ENCODE peak calls at places on chromosomes 12 and 14, in six cellular contexts. U, R, Q, E, P and C are unnamed samples.

GRCh38 chr12:45191239-45191638 is 24.7 kb upstream of the ANO6 start:
- DNase-seq in U (no peak), R (peak; percentile 50), Q (no peak), E (peak; percentile 52), P (no peak), C (no peak)

GRCh38 chr12:25135531-25136154 is 59.3 kb downstream of the DNAI7 start:
- DNase-seq in U (peak; percentile 28), R (no peak), Q (no peak), E (peak; percentile 92), P (no peak), C (no peak)

GRCh38 chr14:92986254-92987147 is 63.6 kb downstream of the CHGA start:
- DNase-seq in U (no peak), R (peak; percentile 32), Q (peak; percentile 83), E (peak; percentile 39), P (no peak), C (no peak)

GRCh38 chr14:99320105-99320572 is 48.1 kb upstream of the BCL11B start:
- DNase-seq in U (no peak), R (no peak), Q (no peak), E (peak; percentile 60), P (peak; percentile 60), C (no peak)

GRCh38 chr14:50666772-50667490 is 1.2 kb downstream of the SAV1 start:
- DNase-seq in U (peak; percentile 53), R (peak; percentile 72), Q (peak; percentile 78), E (peak; percentile 77), P (peak; percentile 59), C (no peak)

GRCh38 chr12:131831021-131831571 is 2.9 kb downstream of the MMP17 start:
- DNase-seq in U (no peak), R (no peak), Q (peak; percentile 66), E (peak; percentile 20), P (no peak), C (no peak)

GRCh38 chr14:43803076-43803689 is 703.9 kb downstream of the FSCB start:
- DNase-seq in U (no peak), R (no peak), Q (no peak), E (peak; percentile 1), P (no peak), C (no peak)

GRCh38 chr12:93650626-93651025 is 26.5 kb upstream of the CRADD start:
- DNase-seq in U (no peak), R (no peak), Q (no peak), E (no peak), P (no peak), C (no peak)

GRCh38 chr12:108340037-108340436 is 926 bp upstream of the CMKLR1 start:
- DNase-seq in U (no peak), R (no peak), Q (no peak), E (no peak), P (no peak), C (no peak)

GRCh38 chr14:90400904-90401561 is 4.2 kb downstream of the CALM1 start:
- DNase-seq in U (no peak), R (no peak), Q (no peak), E (peak; percentile 27), P (no peak), C (no peak)

GRCh38 chr14:92385561-92385960 is 62.6 kb downstream of the SLC24A4 start:
- DNase-seq in U (no peak), R (no peak), Q (no peak), E (no peak), P (no peak), C (no peak)

GRCh38 chr14:23017091-23017490 is 7.1 kb upstream of the C14orf93 start:
- DNase-seq in U (no peak), R (no peak), Q (no peak), E (no peak), P (no peak), C (no peak)

GRCh38 chr12:52461693-52462092 is 9.7 kb upstream of the KRT6B start:
- DNase-seq in U (no peak), R (no peak), Q (no peak), E (no peak), P (no peak), C (no peak)

GRCh38 chr14:84397621-84398020 is 1132.3 kb upstream of the FLRT2 start:
- DNase-seq in U (no peak), R (no peak), Q (no peak), E (no peak), P (no peak), C (no peak)

GRCh38 chr14:65153101-65153500 is 50.8 kb upstream of the MAX start:
- DNase-seq in U (no peak), R (no peak), Q (no peak), E (no peak), P (no peak), C (no peak)

GRCh38 chr12:88579941-88580871 is at the start of gene KITLG:
- DNase-seq in U (peak; percentile 76), R (peak; percentile 76), Q (peak; percentile 94), E (peak; percentile 88), P (peak; percentile 87), C (no peak)

GRCh38 chr12:111767362-111768158 is 827 bp downstream of the ALDH2 start:
- DNase-seq in U (no peak), R (peak; percentile 14), Q (no peak), E (peak; percentile 66), P (peak; percentile 34), C (no peak)

GRCh38 chr12:28550757-28551381 is 360.6 kb downstream of the CCDC91 start:
- DNase-seq in U (no peak), R (peak; percentile 81), Q (no peak), E (peak; percentile 76), P (no peak), C (peak; percentile 45)

GRCh38 chr12:1398673-1399072 is 195.7 kb downstream of the FBXL14 start:
- DNase-seq in U (no peak), R (no peak), Q (no peak), E (peak; percentile 8), P (no peak), C (no peak)

GRCh38 chr12:111482464-111482863 is 76.7 kb downstream of the SH2B3 start:
- DNase-seq in U (no peak), R (no peak), Q (no peak), E (no peak), P (no peak), C (no peak)

GRCh38 chr12:27772328-27773049 is 7.5 kb upstream of the KLHL42 start:
- DNase-seq in U (no peak), R (no peak), Q (no peak), E (peak; percentile 46), P (no peak), C (no peak)

GRCh38 chr14:102602421-102603292 is 10.2 kb downstream of the RCOR1 start:
- DNase-seq in U (no peak), R (no peak), Q (no peak), E (peak; percentile 39), P (no peak), C (no peak)

GRCh38 chr14:78399316-78399889 is 229.2 kb downstream of the NRXN3 start:
- DNase-seq in U (no peak), R (no peak), Q (no peak), E (peak; percentile 38), P (peak; percentile 77), C (no peak)

GRCh38 chr12:128026696-128027574 is 240.0 kb upstream of the TMEM132C start:
- DNase-seq in U (no peak), R (no peak), Q (no peak), E (no peak), P (no peak), C (no peak)

GRCh38 chr14:21317433-21317832 is 37.5 kb downstream of the RPGRIP1 start:
- DNase-seq in U (no peak), R (no peak), Q (no peak), E (no peak), P (peak; percentile 32), C (no peak)

GRCh38 chr12:89212339-89212771 is 139.9 kb downstream of the DUSP6 start:
- DNase-seq in U (no peak), R (no peak), Q (peak; percentile 71), E (no peak), P (no peak), C (no peak)

GRCh38 chr14:56115471-56115870 is 2.7 kb upstream of the PELI2 start:
- DNase-seq in U (no peak), R (no peak), Q (no peak), E (no peak), P (no peak), C (no peak)

GRCh38 chr12:32273063-32273521 is 126.3 kb upstream of the FGD4 start:
- DNase-seq in U (no peak), R (peak; percentile 34), Q (no peak), E (peak; percentile 21), P (no peak), C (no peak)

GRCh38 chr14:64801800-64802199 is 77.9 kb downstream of the SPTB start:
- DNase-seq in U (no peak), R (no peak), Q (no peak), E (peak; percentile 13), P (peak; percentile 49), C (no peak)

GRCh38 chr12:53755451-53756290 is 3.9 kb upstream of the CISTR start:
- DNase-seq in U (no peak), R (no peak), Q (no peak), E (no peak), P (no peak), C (no peak)
- TF ChIP-seq CTCF in U (no peak), R (no peak), Q (no peak), E (no peak), P (no peak), C (no peak)

DNA sequence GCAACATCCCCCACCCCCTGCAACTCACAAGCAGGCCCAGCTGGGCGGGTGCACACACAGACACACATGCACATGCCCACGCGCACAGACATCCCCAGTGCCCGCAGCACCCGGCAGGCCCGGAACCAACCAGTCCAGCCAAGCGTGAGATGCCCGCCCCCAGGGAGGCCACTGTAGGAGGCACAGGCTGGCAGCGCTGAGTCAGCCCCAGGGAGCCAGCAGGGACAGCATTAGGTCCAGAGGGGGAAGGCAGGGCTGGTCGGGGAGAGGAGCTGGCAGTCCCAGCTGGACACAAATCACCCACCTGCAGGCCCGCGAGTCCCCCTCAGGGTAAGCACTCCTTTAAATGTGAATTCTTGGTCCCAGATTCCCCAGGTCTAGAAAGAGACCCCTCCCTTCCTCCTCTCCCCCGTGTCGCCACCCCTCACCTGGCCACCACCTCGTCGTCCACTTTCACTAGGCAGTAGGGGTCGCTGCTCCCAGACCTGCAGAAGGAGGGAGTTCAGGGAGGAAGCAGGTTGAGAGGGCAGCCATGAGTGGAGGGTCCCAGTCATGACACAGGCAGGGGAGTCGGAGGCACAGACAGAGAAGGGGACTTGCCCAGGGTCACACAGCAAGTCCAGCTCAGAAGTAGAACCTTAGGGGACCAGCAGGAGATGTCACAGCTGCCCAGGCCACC is 5.0 kb downstream of the RASAL1 start:
- DNase-seq in U (no peak), R (no peak), Q (no peak), E (peak; percentile 45), P (no peak), C (no peak)
- H3K4me3 ChIP-seq in U (no peak overlapping the region), R (no peak overlapping the region), Q (no peak overlapping the region), E (no peak overlapping the region), P (no peak overlapping the region), C (no peak overlapping the region)

DNA sequence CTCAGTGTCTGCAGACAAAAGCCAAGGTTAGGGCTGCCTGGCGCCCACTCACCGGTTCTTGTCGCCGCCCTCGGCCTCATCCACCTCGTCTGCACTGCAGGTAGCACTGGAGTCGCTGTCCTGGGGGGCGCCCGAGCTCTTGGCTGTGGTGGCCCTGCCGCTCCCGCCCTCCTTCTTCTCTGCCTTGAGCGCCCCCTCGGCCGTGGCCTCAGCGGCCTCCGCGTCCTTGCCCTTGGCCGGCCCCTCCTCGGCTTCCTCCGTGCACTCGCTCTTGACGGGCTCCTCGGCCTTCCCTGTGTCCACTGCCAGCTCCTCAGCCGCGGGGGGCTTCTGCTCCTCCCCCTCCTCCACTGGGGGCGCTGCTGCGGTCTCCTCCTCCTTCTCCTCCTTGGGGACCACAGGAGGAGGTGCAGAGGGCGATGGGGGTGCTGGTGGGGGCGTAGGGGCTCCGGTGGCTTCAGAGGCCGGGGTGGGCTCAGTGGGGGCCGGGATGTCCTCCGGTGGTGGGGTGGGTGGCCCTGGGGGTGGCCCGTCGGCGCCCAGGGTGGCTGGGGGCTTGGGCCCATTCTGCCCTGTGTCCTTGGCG is 77.2 kb downstream of the RFLNA start:
- DNase-seq in U (no peak), R (no peak), Q (no peak), E (no peak), P (no peak), C (no peak)
- TF ChIP-seq CTCF in U (no peak), R (no peak), Q (no peak), E (no peak), P (no peak), C (no peak)

GRCh38 chr12:40226652-40227051 is 1.9 kb downstream of the LRRK2 start:
- DNase-seq in U (peak; percentile 56), R (peak; percentile 86), Q (peak; percentile 81), E (peak; percentile 80), P (no peak), C (peak; percentile 57)
- H3K4me3 ChIP-seq in U (no peak overlapping the region), R (no peak overlapping the region), Q (peak overlapping the region; percentile 68), E (no peak overlapping the region), P (no peak overlapping the region), C (peak overlapping the region; percentile 2)